ENCODE peak calls at places on chromosome 10, in seven cellular contexts. X is stimulated activated CD4-positive, alpha-beta T cell treated with anti-CD3 and anti-CD28 coated beads, Interleukin-2, amount 100 ng/mL, for 48 hours; G is Jurkat, Clone E6-1; J is NCI-H774; L is heart left ventricle; R is brain microvascular endothelial cell; K is T1000. U is an unnamed sample.

GRCh38 chr10:34124522-34125035 is 690.5 kb downstream of the PARD3 start:
- DNase-seq in L (no peak), K (peak; percentile 100), X (no peak), J (no peak), G (no peak), R (peak; percentile 30), U (peak; percentile 10)

GRCh38 chr10:23461557-23461956 is 22.7 kb downstream of the OTUD1 start:
- DNase-seq in R (no peak), G (no peak), J (no peak), L (no peak), K (no peak), X (no peak), U (no peak)

GRCh38 chr10:74799840-74800239 is 26.6 kb upstream of the KAT6B start:
- DNase-seq in X (no peak), J (no peak), K (peak; percentile 58), R (peak; percentile 91), G (no peak), L (no peak), U (no peak)

GRCh38 chr10:94123253-94123995 is 129.7 kb downstream of the PLCE1 start:
- DNase-seq in J (no peak), L (no peak), G (no peak), K (peak; percentile 21), R (peak; percentile 87), X (no peak), U (no peak)

GRCh38 chr10:13222566-13222965 is 11.6 kb downstream of the UCMA start:
- DNase-seq in K (no peak), R (no peak), G (no peak), X (no peak), L (no peak), J (no peak), U (no peak)

GRCh38 chr10:63582686-63583085 is 61.5 kb downstream of the REEP3 start:
- DNase-seq in G (no peak), X (no peak), L (no peak), K (no peak), J (no peak), R (no peak), U (peak; percentile 3)

GRCh38 chr10:34058922-34059614 is 724.6 kb upstream of the NRP1 start:
- DNase-seq in G (no peak), J (no peak), L (no peak), X (no peak), K (no peak), R (no peak), U (no peak)

GRCh38 chr10:28627102-28627501 is 50.2 kb upstream of the BAMBI start:
- DNase-seq in L (no peak), J (no peak), X (no peak), G (no peak), K (no peak), R (peak; percentile 48), U (peak; percentile 26)

GRCh38 chr10:6164271-6165095 is 38.2 kb upstream of the PFKFB3 start:
- DNase-seq in K (no peak), G (no peak), J (no peak), L (no peak), R (peak; percentile 55), X (no peak), U (no peak)

GRCh38 chr10:121596668-121597503 is 1.4 kb downstream of the FGFR2 start:
- DNase-seq in X (no peak), L (no peak), J (no peak), G (no peak), R (no peak), K (no peak), U (peak; percentile 40)

GRCh38 chr10:61974611-61975010 is 73.1 kb downstream of the ARID5B start:
- DNase-seq in X (no peak), R (peak; percentile 40), K (no peak), J (peak; percentile 48), L (peak; percentile 65), G (no peak), U (peak; percentile 96)

U was measured in NCI-H69.